ENCODE peak calls at places on chromosomes 12 and 14, in seven cellular contexts. R, K, G, U, E, D and Z are unnamed samples.

GRCh38 chr14:34199585-34199984 is 248.7 kb upstream of the EGLN3 start:
- DNase-seq in U (no peak), R (no peak), G (no peak), D (no peak), E (no peak), K (peak; percentile 84), Z (no peak)

GRCh38 chr12:77488041-77488620 is 342.6 kb upstream of the NAV3 start:
- DNase-seq in K (peak; percentile 22), E (no peak), U (no peak), G (no peak), D (no peak), R (no peak), Z (no peak)

GRCh38 chr12:42707312-42707711 is 117.8 kb upstream of the PRICKLE1 start:
- DNase-seq in E (no peak), D (no peak), G (no peak), K (no peak), U (no peak), R (no peak), Z (no peak)

GRCh38 chr12:24226745-24227350 is 277.4 kb upstream of the SOX5 start:
- DNase-seq in R (no peak), E (no peak), G (no peak), K (peak; percentile 86), D (no peak), U (peak; percentile 35), Z (no peak)

GRCh38 chr12:108129017-108129812 is at the start of gene WSCD2:
- DNase-seq in K (peak; percentile 2), E (peak; percentile 21), U (no peak), G (peak; percentile 90), R (no peak), D (no peak), Z (no peak)

GRCh38 chr12:52006726-52007157 is at the start of gene TAMALIN:
- DNase-seq in D (no peak), K (peak; percentile 65), R (peak; percentile 79), E (peak; percentile 79), G (peak; percentile 97), U (peak; percentile 55), Z (no peak)

GRCh38 chr12:88305491-88305890 is 163.4 kb downstream of the TMTC3 start:
- DNase-seq in G (no peak), R (no peak), U (no peak), D (no peak), E (no peak), K (no peak), Z (no peak)

GRCh38 chr12:55637467-55637866 is 775 bp downstream of the OR10P1 start:
- DNase-seq in E (no peak), K (no peak), U (no peak), G (no peak), D (no peak), R (peak; percentile 8), Z (no peak)

GRCh38 chr14:48274826-48275225 is 599.4 kb upstream of the MDGA2 start:
- DNase-seq in K (no peak), D (no peak), R (no peak), E (no peak), G (no peak), U (no peak), Z (no peak)

GRCh38 chr12:84270470-84271140 is 642.0 kb downstream of the SLC6A15 start:
- DNase-seq in U (no peak), R (no peak), E (no peak), G (no peak), D (no peak), K (no peak), Z (no peak)

GRCh38 chr12:56645201-56645716 is 525 bp downstream of the ATP5F1B start:
- DNase-seq in U (no peak), G (peak; percentile 29), R (no peak), D (no peak), K (no peak), E (peak; percentile 16), Z (no peak)

GRCh38 chr12:34294137-34294536 is 271.8 kb downstream of the ALG10 start:
- DNase-seq in K (no peak), E (no peak), U (no peak), D (no peak), G (no peak), R (no peak), Z (peak; percentile 28)

GRCh38 chr12:114316076-114316475 is 89.9 kb downstream of the TBX5 start:
- DNase-seq in G (no peak), E (no peak), U (no peak), R (no peak), D (no peak), K (peak; percentile 13), Z (no peak)

GRCh38 chr12:90999518-90999917 is 5.3 kb downstream of the EPYC start:
- DNase-seq in U (no peak), R (no peak), K (no peak), E (no peak), G (no peak), D (no peak), Z (no peak)

GRCh38 chr12:76124456-76124855 is 40.0 kb upstream of the NAP1L1 start:
- DNase-seq in K (no peak), R (no peak), E (no peak), G (no peak), U (no peak), D (no peak), Z (no peak)